ENCODE peak calls at places on chromosomes 11 and 22, in four cellular contexts. E, Q, Z and L are unnamed samples.
A peak's percentile ranks its signal among the peaks of the same experiment; 100 is the strongest.

GRCh38 chr11:45145421-45146071 is 893 bp upstream of the PRDM11 start:
- DNase-seq in E (peak; percentile 56), Q (no peak), Z (peak; percentile 95), L (peak; percentile 57)

GRCh38 chr11:11167806-11168205 is 185.2 kb downstream of the CSNK2A3 start:
- DNase-seq in E (no peak), Q (no peak), Z (no peak), L (no peak)

GRCh38 chr11:130561441-130561881 is 113.0 kb downstream of the ADAMTS15 start:
- DNase-seq in E (peak; percentile 17), Q (no peak), Z (no peak), L (no peak)

GRCh38 chr11:71131861-71132260 is 120.5 kb downstream of the SHANK2 start:
- DNase-seq in E (no peak), Q (no peak), Z (peak; percentile 79), L (no peak)

GRCh38 chr11:64264371-64264852 is 13.1 kb downstream of the PLCB3 start:
- DNase-seq in E (no peak), Q (no peak), Z (no peak), L (no peak)

GRCh38 chr11:76680517-76681425 is 10.2 kb upstream of the LRRC32 start:
- DNase-seq in E (peak; percentile 77), Q (peak; percentile 90), Z (peak; percentile 95), L (peak; percentile 48)

GRCh38 chr11:1879941-1880720 is 11.6 kb downstream of the PRR33 start:
- DNase-seq in E (peak; percentile 59), Q (no peak), Z (no peak), L (peak; percentile 52)

GRCh38 chr11:47413908-47414684 is 5.7 kb downstream of the SLC39A13 start:
- DNase-seq in E (peak; percentile 70), Q (no peak), Z (no peak), L (peak; percentile 91)

GRCh38 chr22:20009018-20009482 is 7.6 kb downstream of the ARVCF start:
- DNase-seq in E (no peak), Q (no peak), Z (peak; percentile 42), L (no peak)

GRCh38 chr11:73273246-73273890 is 1.2 kb downstream of the P2RY6 start:
- DNase-seq in E (no peak), Q (no peak), Z (peak; percentile 40), L (no peak)

GRCh38 chr11:3203221-3204043 is 15.2 kb downstream of the MRGPRG start:
- DNase-seq in E (no peak), Q (no peak), Z (peak; percentile 78), L (peak; percentile 4)

GRCh38 chr11:26849009-26849408 is 127.1 kb upstream of the SLC5A12 start:
- DNase-seq in E (no peak), Q (no peak), Z (no peak), L (no peak)

GRCh38 chr22:22375586-22376351 is 131.2 kb downstream of the VPREB1 start:
- DNase-seq in E (no peak), Q (no peak), Z (no peak), L (no peak)

GRCh38 chr11:128903248-128904041 is 12.3 kb downstream of the KCNJ5 start:
- DNase-seq in E (no peak), Q (no peak), Z (peak; percentile 86), L (no peak)

GRCh38 chr11:122763108-122763507 is 75.2 kb upstream of the CRTAM start:
- DNase-seq in E (no peak), Q (no peak), Z (no peak), L (no peak)

GRCh38 chr11:35852056-35852455 is 91.8 kb upstream of the LDLRAD3 start:
- DNase-seq in E (peak; percentile 81), Q (no peak), Z (peak; percentile 30), L (no peak)

GRCh38 chr11:10891321-10891720 is 33.5 kb upstream of the ZBED5 start:
- DNase-seq in E (no peak), Q (no peak), Z (no peak), L (no peak)

GRCh38 chr11:11179239-11179638 is 173.8 kb downstream of the CSNK2A3 start:
- DNase-seq in E (peak; percentile 48), Q (no peak), Z (no peak), L (peak; percentile 67)

GRCh38 chr11:78344114-78344513 is 73.5 kb downstream of the GAB2 start:
- DNase-seq in E (no peak), Q (no peak), Z (no peak), L (peak; percentile 9)

GRCh38 chr11:104823638-104824037 is 74.6 kb downstream of the CASP12 start:
- DNase-seq in E (no peak), Q (no peak), Z (no peak), L (no peak)

GRCh38 chr11:133810179-133810550 is 35.1 kb downstream of the SPATA19 start:
- DNase-seq in E (no peak), Q (no peak), Z (no peak), L (no peak)

GRCh38 chr11:66651011-66651410 is 12.5 kb downstream of the RBM4 start:
- DNase-seq in E (peak; percentile 12), Q (no peak), Z (no peak), L (no peak)

GRCh38 chr11:102831128-102831708 is 12.2 kb downstream of the MMP3 start:
- DNase-seq in E (peak; percentile 31), Q (no peak), Z (peak; percentile 92), L (peak; percentile 67)

GRCh38 chr11:36750349-36750748 is 152.3 kb upstream of the RAG2 start:
- DNase-seq in E (no peak), Q (no peak), Z (no peak), L (peak; percentile 8)

GRCh38 chr11:67614730-67615454 is 8.2 kb downstream of the NDUFV1 start:
- DNase-seq in E (no peak), Q (no peak), Z (no peak), L (no peak)

GRCh38 chr22:31639640-31640039 is 22.4 kb downstream of the PISD start:
- DNase-seq in E (no peak), Q (no peak), Z (no peak), L (no peak)
- H3K4me3 ChIP-seq in E (no peak overlapping the region), Q (no peak overlapping the region), Z (no peak overlapping the region), L (no peak overlapping the region)

GRCh38 chr11:6634534-6634933 is 15.3 kb upstream of the TPP1 start:
- DNase-seq in E (no peak), Q (no peak), Z (no peak), L (no peak)

GRCh38 chr11:6637871-6638270 is 17.7 kb downstream of the DCHS1 start:
- DNase-seq in E (peak; percentile 42), Q (no peak), Z (no peak), L (peak; percentile 91)

GRCh38 chr11:6636480-6636879 is 17.3 kb upstream of the TPP1 start:
- DNase-seq in E (no peak), Q (no peak), Z (no peak), L (no peak)

GRCh38 chr11:6633422-6634408 is 14.5 kb upstream of the TPP1 start:
- DNase-seq in E (no peak), Q (no peak), Z (no peak), L (no peak)

GRCh38 chr11:6635082-6635932 is 16.1 kb upstream of the TPP1 start:
- DNase-seq in E (peak; percentile 67), Q (peak; percentile 22), Z (no peak), L (peak; percentile 87)
- TF ChIP-seq CTCF in E (no peak), Q (no peak), Z (no peak), L (no peak)

GRCh38 chr11:65551572-65552398 is 6.4 kb downstream of the LTBP3 start:
- DNase-seq in E (peak; percentile 29), Q (peak; percentile 94), Z (peak; percentile 92), L (peak; percentile 57)

GRCh38 chr11:65552413-65552951 is 5.7 kb downstream of the LTBP3 start:
- DNase-seq in E (no peak), Q (no peak), Z (peak; percentile 65), L (no peak)

GRCh38 chr11:65554057-65554818 is 3.9 kb downstream of the LTBP3 start:
- DNase-seq in E (no peak), Q (no peak), Z (no peak), L (no peak)

GRCh38 chr11:65554842-65555395 is 3.2 kb downstream of the LTBP3 start:
- DNase-seq in E (no peak), Q (no peak), Z (no peak), L (no peak)

DNA sequence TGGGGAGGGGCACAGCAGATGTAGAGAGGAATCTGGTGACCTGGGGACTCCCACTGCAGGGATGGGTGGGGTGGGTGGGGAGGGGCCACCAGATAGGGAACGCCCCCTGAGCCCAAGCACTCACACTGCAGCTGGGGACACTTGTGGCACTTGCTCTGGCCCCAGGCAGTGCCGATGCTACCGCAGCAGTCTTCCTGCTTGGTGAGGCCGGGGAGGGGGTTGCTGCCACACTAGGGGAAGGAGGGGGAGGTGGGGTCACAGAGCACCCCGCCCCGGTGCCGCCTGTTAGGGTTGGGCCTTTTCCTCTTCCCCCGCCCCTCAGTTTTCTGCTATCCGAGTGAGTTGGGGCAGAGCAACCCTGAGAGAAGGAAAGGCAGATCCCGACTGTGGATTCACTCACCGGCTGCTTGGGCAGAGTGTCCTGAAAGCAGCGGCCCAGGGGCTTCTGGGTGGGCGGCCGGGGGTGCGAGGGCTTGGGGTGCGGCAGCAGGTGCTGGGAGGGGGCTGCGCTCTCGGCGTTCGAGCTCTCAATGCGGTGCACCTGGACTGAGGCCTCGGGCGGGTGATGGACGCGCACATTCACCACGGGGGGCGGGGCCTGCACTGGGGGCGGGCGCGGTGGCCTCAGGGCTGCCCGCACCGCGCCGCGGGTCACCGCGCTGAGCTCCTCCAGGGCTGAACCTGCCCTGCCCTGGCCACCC is 4.7 kb downstream of the LTBP3 start:
- DNase-seq in E (no peak), Q (no peak), Z (peak; percentile 89), L (no peak)
- H3K4me3 ChIP-seq in E (no peak overlapping the region), Q (no peak overlapping the region), Z (no peak overlapping the region), L (no peak overlapping the region)

GRCh38 chr11:120061761-120062560 is 76.0 kb downstream of the TRIM29 start:
- DNase-seq in E (no peak), Q (peak; percentile 17), Z (peak; percentile 75), L (peak; percentile 16)
- TF ChIP-seq CTCF in E (no peak), Q (no peak), Z (no peak), L (no peak)